ENCODE peak calls at places on chromosomes 11 and 22, in nine cellular contexts. C is astrocyte of the spinal cord; T is body of pancreas; F is CD8-positive, alpha-beta memory T cell; U is mesendoderm; R is tibial nerve; H is mammary epithelial cell; M is mucosa of descending colon; J is astrocyte of the cerebellum. Q is an unnamed sample.

GRCh38 chr11:67441082-67441683 is 2.1 kb downstream of the CORO1B start:
- DNase-seq in C (no peak), T (no peak), F (no peak), U (no peak), R (no peak), H (no peak), M (no peak), J (no peak), Q (no peak)

GRCh38 chr22:40509401-40510134 is 127.0 kb downstream of the MRTFA start:
- DNase-seq in C (peak), T (peak), F (no peak), U (peak), R (no peak), H (peak), M (no peak), J (peak), Q (peak)

GRCh38 chr11:76669901-76670474 is 559 bp downstream of the LRRC32 start:
- DNase-seq in C (peak), T (peak), F (no peak), U (no peak), R (peak), H (no peak), M (peak), J (peak), Q (no peak)

GRCh38 chr11:68048681-68049508 is 10.1 kb downstream of the TCIRG1 start:
- DNase-seq in C (no peak), T (no peak), F (no peak), U (no peak), R (no peak), H (no peak), M (no peak), J (no peak), Q (no peak)

GRCh38 chr22:35842954-35843353 is 125.3 kb downstream of the APOL5 start:
- DNase-seq in C (peak), T (peak), F (no peak), U (peak), R (no peak), H (peak), M (no peak), J (no peak), Q (no peak)

GRCh38 chr11:113862430-113862829 is 12.9 kb downstream of the USP28 start:
- DNase-seq in C (peak), T (no peak), F (no peak), U (peak), R (no peak), H (peak), M (no peak), J (no peak), Q (no peak)

GRCh38 chr11:47409440-47410403 is 1.3 kb downstream of the SLC39A13 start:
- DNase-seq in C (no peak), T (no peak), F (no peak), U (no peak), R (no peak), H (peak), M (no peak), J (no peak), Q (no peak)

GRCh38 chr11:1931326-1931725 is 11.8 kb downstream of the TNNT3 start:
- DNase-seq in C (no peak), T (peak), F (no peak), U (no peak), R (no peak), H (no peak), M (no peak), J (no peak), Q (no peak)

GRCh38 chr22:17281026-17281809 is 62.0 kb upstream of the ADA2 start:
- DNase-seq in C (no peak), T (no peak), F (no peak), U (no peak), R (no peak), H (no peak), M (no peak), J (no peak), Q (no peak)

GRCh38 chr11:20058749-20059458 is 101.4 kb downstream of the DBX1 start:
- DNase-seq in C (no peak), T (no peak), F (no peak), U (no peak), R (no peak), H (peak), M (no peak), J (no peak), Q (no peak)

GRCh38 chr11:396511-396947 is 2.5 kb downstream of the PKP3 start:
- DNase-seq in C (no peak), T (no peak), F (no peak), U (peak), R (no peak), H (no peak), M (peak), J (no peak), Q (no peak)

GRCh38 chr11:60866911-60867870 is at the start of gene ZP1:
- DNase-seq in C (no peak), T (no peak), F (no peak), U (peak), R (peak), H (no peak), M (no peak), J (no peak), Q (no peak)

GRCh38 chr22:50293441-50294318 is 13.8 kb downstream of the PLXNB2 start:
- DNase-seq in C (peak), T (peak), F (no peak), U (peak), R (no peak), H (peak), M (peak), J (no peak), Q (no peak)

GRCh38 chr22:18057568-18058209 is 20.1 kb upstream of the PEX26 start:
- DNase-seq in C (peak), T (peak), F (no peak), U (no peak), R (peak), H (peak), M (peak), J (peak), Q (no peak)

GRCh38 chr22:39571538-39571937 is 985 bp downstream of the CACNA1I start:
- DNase-seq in C (no peak), T (no peak), F (no peak), U (no peak), R (no peak), H (no peak), M (no peak), J (no peak), Q (no peak)

GRCh38 chr11:132943737-132944556 is 588.4 kb downstream of the OPCML start:
- DNase-seq in C (no peak), T (no peak), F (no peak), U (peak), R (no peak), H (no peak), M (no peak), J (no peak), Q (no peak)

GRCh38 chr11:25441432-25441831 is 890.5 kb upstream of the ANO3 start:
- DNase-seq in C (no peak), T (no peak), F (no peak), U (no peak), R (no peak), H (peak), M (no peak), J (peak), Q (no peak)

GRCh38 chr11:100681064-100681502 is 6.0 kb upstream of the ARHGAP42 start:
- DNase-seq in C (peak), T (peak), F (no peak), U (peak), R (peak), H (peak), M (peak), J (no peak), Q (no peak)

GRCh38 chr22:23772315-23773246 is at the start of gene MMP11:
- DNase-seq in C (no peak), T (peak), F (peak), U (peak), R (no peak), H (no peak), M (peak), J (no peak), Q (no peak)

GRCh38 chr11:126133902-126134301 is 71.2 kb upstream of the CDON start:
- DNase-seq in C (no peak), T (no peak), F (no peak), U (peak), R (no peak), H (no peak), M (no peak), J (no peak), Q (no peak)

GRCh38 chr22:50436134-50436830 is 38.6 kb downstream of the SBF1 start:
- DNase-seq in C (no peak), T (no peak), F (no peak), U (no peak), R (no peak), H (no peak), M (peak), J (no peak), Q (no peak)

GRCh38 chr11:110907629-110908028 is 195.4 kb upstream of the ARHGAP20 start:
- DNase-seq in C (peak), T (no peak), F (no peak), U (no peak), R (no peak), H (peak), M (no peak), J (peak), Q (peak)

GRCh38 chr11:18731949-18732821 is 6.2 kb upstream of the IGSF22 start:
- DNase-seq in C (peak), T (peak), F (peak), U (peak), R (peak), H (peak), M (no peak), J (no peak), Q (no peak)

GRCh38 chr11:100576044-100577021 is 110.8 kb upstream of the ARHGAP42 start:
- DNase-seq in C (peak), T (peak), F (no peak), U (peak), R (no peak), H (peak), M (no peak), J (peak), Q (peak)

GRCh38 chr11:1412377-1413095 is 22.8 kb downstream of the BRSK2 start:
- DNase-seq in C (no peak), T (peak), F (no peak), U (no peak), R (no peak), H (no peak), M (no peak), J (no peak), Q (no peak)

GRCh38 chr11:119816660-119817059 is 87.7 kb upstream of the NECTIN1 start:
- DNase-seq in C (peak), T (no peak), F (no peak), U (peak), R (no peak), H (no peak), M (no peak), J (no peak), Q (no peak)

GRCh38 chr11:121465709-121466062 is 12.9 kb upstream of the SORL1-AS1 start:
- DNase-seq in C (no peak), T (no peak), F (no peak), U (no peak), R (no peak), H (no peak), M (peak), J (no peak), Q (no peak)

GRCh38 chr11:78660451-78660850 is 85.8 kb upstream of the NARS2 start:
- DNase-seq in C (peak), T (no peak), F (no peak), U (no peak), R (no peak), H (no peak), M (no peak), J (peak), Q (no peak)

GRCh38 chr11:65330544-65330943 is 3.1 kb upstream of the DPF2 start:
- DNase-seq in C (no peak), T (no peak), F (no peak), U (no peak), R (no peak), H (no peak), M (peak), J (no peak), Q (no peak)

GRCh38 chr22:41922940-41923594 is 3.5 kb downstream of the TNFRSF13C start:
- DNase-seq in C (no peak), T (no peak), F (no peak), U (no peak), R (no peak), H (no peak), M (no peak), J (no peak), Q (no peak)

GRCh38 chr11:11899401-11899800 is 57.6 kb downstream of the USP47 start:
- DNase-seq in C (no peak), T (no peak), F (no peak), U (peak), R (no peak), H (no peak), M (no peak), J (no peak), Q (no peak)
- H3K4me3 ChIP-seq in C (no peak), T (no peak), F (no peak), U (no peak), R (no peak), H (no peak), M (no peak), J (no peak), Q (no peak)

DNA sequence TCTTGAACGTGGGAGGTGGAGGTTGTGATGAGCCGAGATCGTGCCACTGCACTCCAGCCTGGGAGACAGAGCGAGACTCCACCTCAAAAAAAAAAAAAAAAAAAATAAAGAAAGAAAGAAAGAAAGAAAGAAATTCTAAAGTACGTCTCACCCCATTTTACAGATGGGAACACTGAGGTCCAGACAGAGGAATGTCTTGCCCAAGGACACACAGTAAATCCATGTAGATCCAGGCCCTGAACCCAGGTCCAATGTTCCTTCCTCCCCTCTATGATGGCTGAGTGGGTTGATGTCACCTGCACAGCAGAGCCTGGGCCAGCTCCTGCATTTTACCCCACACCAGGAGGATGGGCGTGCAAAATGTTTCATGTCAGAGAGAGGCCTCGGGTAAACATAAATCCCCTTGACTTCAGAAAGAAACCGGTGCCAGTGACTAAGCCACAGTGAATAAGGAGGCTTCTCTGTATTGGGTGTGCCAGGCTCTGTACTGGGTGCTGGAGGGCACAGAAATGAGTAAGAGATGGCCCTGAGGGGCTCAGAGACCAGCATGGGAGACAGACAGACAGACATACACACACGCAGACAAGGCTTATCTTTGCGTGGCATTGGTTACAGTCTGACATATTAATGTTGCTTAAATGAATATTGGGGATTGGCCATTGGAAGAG is 105.2 kb downstream of the MIAT start:
- DNase-seq in C (no peak), T (no peak), F (no peak), U (no peak), R (no peak), H (peak), M (no peak), J (no peak), Q (no peak)
- H3K4me3 ChIP-seq in C (no peak), T (no peak), F (no peak), U (no peak), R (no peak), H (no peak), M (no peak), J (no peak), Q (no peak)

GRCh38 chr11:86202013-86202336 is 42.6 kb upstream of the EED start:
- DNase-seq in C (no peak), T (no peak), F (no peak), U (no peak), R (no peak), H (no peak), M (no peak), J (no peak), Q (no peak)
- H3K4me3 ChIP-seq in C (peak), T (no peak), F (peak), U (no peak), R (peak), H (no peak), M (no peak), J (no peak), Q (no peak)

GRCh38 chr11:94638278-94638901 is 71.2 kb downstream of the PIWIL4 start:
- DNase-seq in C (peak), T (no peak), F (no peak), U (peak), R (no peak), H (no peak), M (no peak), J (no peak), Q (no peak)
- H3K4me3 ChIP-seq in C (no peak), T (no peak), F (no peak), U (no peak), R (no peak), H (no peak), M (no peak), J (no peak), Q (no peak)

DNA sequence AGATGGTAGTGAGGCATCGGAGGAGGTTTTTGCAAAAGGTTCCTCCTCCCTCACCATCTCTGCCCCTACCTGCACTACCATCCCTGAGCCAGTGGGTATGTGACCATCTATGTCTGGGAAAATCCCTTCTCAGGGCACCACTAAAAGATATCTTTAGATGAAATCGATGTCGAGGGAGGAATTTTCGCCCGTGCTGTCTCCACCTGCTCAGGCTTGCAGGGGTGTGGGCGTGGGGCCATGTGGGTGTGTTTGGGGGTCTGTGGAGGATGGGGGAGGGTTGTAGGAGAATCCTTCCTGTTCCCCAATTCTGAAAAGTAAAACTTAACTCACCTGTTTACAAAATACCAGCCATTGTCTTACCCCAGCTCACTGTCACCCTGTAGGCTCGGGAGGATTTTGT is 12.4 kb downstream of the MPPED1 start:
- DNase-seq in C (no peak), T (no peak), F (no peak), U (no peak), R (no peak), H (no peak), M (peak), J (no peak), Q (no peak)
- H3K4me3 ChIP-seq in C (no peak), T (no peak), F (no peak), U (no peak), R (no peak), H (no peak), M (no peak), J (no peak), Q (no peak)

DNA sequence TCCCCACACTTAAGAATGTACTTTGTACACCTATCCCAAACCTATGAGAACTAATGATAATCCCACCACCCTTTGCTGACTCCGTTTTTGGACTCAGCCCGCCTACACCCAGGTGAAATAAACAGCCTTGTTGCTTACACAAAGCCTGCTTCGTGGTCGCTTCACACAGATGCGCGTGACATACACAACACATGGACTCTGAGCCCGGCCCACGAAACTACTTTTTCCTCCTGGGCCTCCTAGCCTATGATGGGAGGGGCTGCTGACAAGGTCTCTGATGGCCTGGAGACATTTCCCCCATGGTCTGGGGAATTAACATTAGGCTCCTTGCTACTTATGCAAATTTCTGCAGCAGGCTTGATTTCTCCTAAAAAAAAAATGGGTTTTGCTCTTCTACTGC is 1176.4 kb upstream of the RAG2 start:
- DNase-seq in C (no peak), T (no peak), F (no peak), U (no peak), R (no peak), H (no peak), M (no peak), J (no peak), Q (no peak)
- H3K4me3 ChIP-seq in C (no peak), T (no peak), F (no peak), U (no peak), R (no peak), H (no peak), M (no peak), J (no peak), Q (no peak)

DNA sequence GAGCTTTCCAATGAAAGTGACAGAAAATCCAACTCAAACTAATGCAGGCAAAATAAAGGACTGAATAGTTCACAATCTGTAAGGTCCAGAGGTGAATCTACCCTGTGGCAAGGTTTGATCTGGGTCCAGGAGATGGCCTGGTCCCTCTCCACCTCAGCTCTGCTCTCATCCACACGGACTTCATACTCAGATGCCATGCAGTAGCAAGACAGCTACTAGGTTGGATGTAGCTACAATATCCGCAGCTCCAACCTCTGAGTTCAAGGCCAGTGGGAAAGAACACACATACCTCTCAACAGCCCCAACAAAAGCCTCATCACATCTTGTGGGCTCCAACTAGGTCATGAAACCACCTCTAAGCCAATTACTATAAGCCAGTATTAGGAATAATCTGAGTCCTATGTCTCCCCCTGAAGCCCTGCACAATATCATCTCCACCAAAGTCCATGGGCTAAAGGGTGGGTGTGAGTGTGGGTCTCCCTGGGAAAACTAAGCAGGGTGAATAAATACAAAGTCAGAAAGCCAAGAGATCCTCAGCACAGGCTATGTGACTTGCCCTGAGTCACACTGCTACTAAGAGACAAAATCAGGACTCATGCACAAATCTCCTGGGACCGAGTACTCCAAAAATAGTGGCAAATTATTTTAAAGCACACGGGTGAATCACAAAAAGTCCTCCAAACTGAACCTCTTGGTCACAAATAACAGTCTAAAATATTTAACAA is 78.8 kb downstream of the LARGE1 start:
- DNase-seq in C (no peak), T (no peak), F (no peak), U (no peak), R (no peak), H (no peak), M (no peak), J (no peak), Q (no peak)
- H3K4me3 ChIP-seq in C (no peak), T (no peak), F (no peak), U (no peak), R (no peak), H (no peak), M (no peak), J (no peak), Q (no peak)

Q was measured in SK-N-MC.